ENCODE peak calls at places on chromosomes 16 and 17, in eight cellular contexts. U is CD8-positive, alpha-beta T cell; A is ascending aorta; H is foreskin fibroblast; V is PC-3; T is stomach; J is tibial artery; Z is breast epithelium. B is an unnamed sample.

GRCh38 chr17:75622071-75622470 is 11.2 kb upstream of the SMIM5 start:
- DNase-seq in T (no peak), A (no peak), U (no peak), Z (no peak), J (no peak), H (no peak), V (no peak), B (no peak)

GRCh38 chr17:46158323-46159296 is 34.6 kb downstream of the KANSL1 start:
- DNase-seq in J (no peak), H (no peak), Z (no peak), A (no peak), T (no peak), V (no peak), U (no peak), B (no peak)

GRCh38 chr17:73546770-73547345 is 97.4 kb downstream of the SDK2 start:
- DNase-seq in A (no peak), T (peak; percentile 39), Z (peak; percentile 41), J (peak; percentile 60), V (peak; percentile 31), U (peak; percentile 30), H (peak; percentile 26), B (no peak)

GRCh38 chr16:56793504-56793903 is 63.6 kb downstream of the NUP93 start:
- DNase-seq in V (peak; percentile 40), U (no peak), A (no peak), T (no peak), J (no peak), H (peak; percentile 69), Z (no peak), B (no peak)

GRCh38 chr17:17395885-17396284 is 80.9 kb upstream of the MED9 start:
- DNase-seq in H (no peak), J (no peak), A (no peak), Z (no peak), U (no peak), V (no peak), T (no peak), B (no peak)

GRCh38 chr17:17481860-17482259 is 5.1 kb downstream of the MED9 start:
- DNase-seq in V (no peak), H (no peak), J (no peak), Z (no peak), U (no peak), A (no peak), T (no peak), B (no peak)

GRCh38 chr17:63439682-63440081 is 6.4 kb downstream of the CYB561 start:
- DNase-seq in H (peak; percentile 47), J (no peak), A (no peak), U (no peak), Z (no peak), T (no peak), V (peak; percentile 68), B (no peak)

GRCh38 chr16:29649560-29650494 is 13.2 kb upstream of the SPN start:
- DNase-seq in V (no peak), J (no peak), Z (no peak), T (no peak), H (no peak), A (no peak), U (no peak), B (no peak)

GRCh38 chr17:19676901-19677300 is 28.4 kb downstream of the ALDH3A2 start:
- DNase-seq in A (no peak), H (no peak), J (no peak), T (no peak), V (no peak), U (no peak), Z (no peak), B (no peak)

GRCh38 chr17:19670906-19671305 is 22.4 kb downstream of the ALDH3A2 start:
- DNase-seq in V (no peak), Z (no peak), U (no peak), H (no peak), T (no peak), A (no peak), J (no peak), B (no peak)

GRCh38 chr17:19677736-19678379 is 29.3 kb downstream of the ALDH3A2 start:
- DNase-seq in A (no peak), U (no peak), V (no peak), T (no peak), J (no peak), H (no peak), Z (no peak), B (no peak)

GRCh38 chr17:19671433-19671832 is 22.9 kb downstream of the ALDH3A2 start:
- DNase-seq in V (no peak), U (no peak), H (peak; percentile 41), J (no peak), A (no peak), Z (no peak), T (no peak), B (no peak)

DNA sequence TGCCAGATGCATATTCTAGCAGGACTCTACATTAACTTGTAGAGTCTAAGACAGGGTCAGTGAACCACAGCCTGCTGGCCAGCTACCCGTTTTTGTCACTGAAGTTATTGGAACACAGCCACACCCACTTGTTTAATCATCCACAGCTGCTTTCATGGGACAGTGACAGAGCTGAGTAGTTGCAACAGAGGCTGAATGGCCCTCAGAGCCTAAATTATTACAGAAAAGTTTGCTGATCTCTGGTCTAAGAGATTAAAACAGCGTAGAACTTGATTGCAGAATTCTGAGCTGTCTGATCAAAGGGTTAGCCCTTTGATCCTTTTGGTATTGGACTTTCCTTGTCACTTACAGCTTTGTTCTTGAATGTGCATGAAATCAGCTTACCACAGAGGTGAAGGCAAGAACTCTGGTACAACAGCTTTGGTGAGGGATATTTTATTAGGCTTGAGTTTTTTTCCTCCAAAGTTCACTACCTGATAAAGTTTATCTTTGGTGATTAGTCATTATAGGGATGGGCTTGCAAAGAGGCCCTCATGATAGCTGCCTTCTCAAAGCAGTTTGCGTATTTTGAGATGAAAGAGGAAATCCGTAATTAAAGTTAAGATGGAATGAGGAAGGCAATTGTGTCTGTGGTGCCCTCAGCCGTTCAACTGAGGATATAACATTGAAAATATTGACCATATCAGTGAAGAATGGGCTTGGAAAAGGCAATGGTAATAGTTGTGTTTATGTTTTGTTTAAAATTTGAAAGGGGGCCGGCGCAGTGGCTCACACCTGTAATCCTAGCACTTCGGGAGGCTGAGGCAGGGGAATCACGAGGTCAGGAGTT is 23.7 kb downstream of the ALDH3A2 start:
- DNase-seq in V (peak; percentile 60), U (no peak), J (peak; percentile 43), A (peak; percentile 67), T (peak; percentile 62), H (peak; percentile 69), Z (no peak), B (no peak)
- TF ChIP-seq CTCF in V (peak; percentile 64), U (no peak), J (no peak), A (no peak), T (no peak), H (peak; percentile 17), Z (no peak), B (peak; percentile 12)

GRCh38 chr17:47996201-47996600 is 25.3 kb downstream of the CDK5RAP3 start:
- DNase-seq in Z (no peak), H (no peak), V (no peak), T (no peak), A (no peak), U (no peak), J (no peak), B (no peak)
- H3K4me3 ChIP-seq in Z (no peak overlapping the region), H (no peak overlapping the region), V (no peak overlapping the region), T (no peak overlapping the region), A (no peak overlapping the region), U (no peak overlapping the region), J (no peak overlapping the region), B (no peak overlapping the region)

GRCh38 chr16:50711040-50711439 is 17.6 kb downstream of the NOD2 start:
- DNase-seq in Z (no peak), J (no peak), A (no peak), H (no peak), U (no peak), V (no peak), T (no peak), B (no peak)

GRCh38 chr16:50708373-50709060 is 15.1 kb downstream of the NOD2 start:
- DNase-seq in V (no peak), T (no peak), H (no peak), A (no peak), U (no peak), Z (no peak), J (no peak), B (no peak)

GRCh38 chr16:50711862-50712567 is 18.6 kb downstream of the NOD2 start:
- DNase-seq in T (no peak), V (no peak), A (no peak), H (no peak), J (no peak), Z (no peak), U (no peak), B (no peak)

GRCh38 chr16:50709061-50709695 is 15.8 kb downstream of the NOD2 start:
- DNase-seq in Z (no peak), U (no peak), V (no peak), T (no peak), H (no peak), A (no peak), J (no peak), B (no peak)

DNA sequence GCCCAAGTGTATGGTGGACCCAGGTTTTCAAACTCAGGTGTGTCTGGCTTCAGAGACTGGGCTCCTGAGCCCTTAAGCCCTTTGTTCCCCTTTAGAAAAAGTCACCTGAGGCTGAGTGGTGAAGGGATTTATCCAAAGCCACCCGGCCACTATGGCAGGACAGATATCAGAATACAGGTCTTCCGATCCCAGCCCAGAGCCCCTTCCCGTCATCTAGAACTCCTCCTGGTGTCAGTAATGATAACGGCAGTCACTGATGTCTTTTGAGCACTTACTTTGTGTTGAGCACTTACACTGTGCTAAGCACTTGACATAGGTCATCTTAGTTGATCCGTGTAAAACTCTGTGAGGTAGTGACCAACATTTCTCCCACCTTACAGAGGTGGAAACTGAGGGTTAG is 16.6 kb downstream of the NOD2 start:
- DNase-seq in T (no peak), J (no peak), V (no peak), Z (no peak), U (no peak), A (no peak), H (no peak), B (no peak)
- TF ChIP-seq CTCF in T (no peak), J (no peak), V (no peak), Z (no peak), U (no peak), A (no peak), H (no peak), B (no peak)

GRCh38 chr17:6780001-6780400 is 4.0 kb downstream of the FBXO39 start:
- DNase-seq in U (no peak), H (no peak), Z (no peak), T (no peak), V (no peak), J (no peak), A (no peak), B (no peak)

GRCh38 chr17:6772016-6772415 is 4.0 kb upstream of the FBXO39 start:
- DNase-seq in Z (no peak), H (no peak), U (no peak), V (no peak), A (no peak), T (no peak), J (no peak), B (no peak)

GRCh38 chr17:6779411-6779810 is 3.4 kb downstream of the FBXO39 start:
- DNase-seq in U (no peak), H (no peak), T (no peak), A (no peak), Z (no peak), V (no peak), J (no peak), B (no peak)

GRCh38 chr17:6780886-6781285 is 4.9 kb downstream of the FBXO39 start:
- DNase-seq in H (no peak), T (no peak), A (no peak), J (no peak), U (no peak), V (no peak), Z (no peak), B (no peak)

DNA sequence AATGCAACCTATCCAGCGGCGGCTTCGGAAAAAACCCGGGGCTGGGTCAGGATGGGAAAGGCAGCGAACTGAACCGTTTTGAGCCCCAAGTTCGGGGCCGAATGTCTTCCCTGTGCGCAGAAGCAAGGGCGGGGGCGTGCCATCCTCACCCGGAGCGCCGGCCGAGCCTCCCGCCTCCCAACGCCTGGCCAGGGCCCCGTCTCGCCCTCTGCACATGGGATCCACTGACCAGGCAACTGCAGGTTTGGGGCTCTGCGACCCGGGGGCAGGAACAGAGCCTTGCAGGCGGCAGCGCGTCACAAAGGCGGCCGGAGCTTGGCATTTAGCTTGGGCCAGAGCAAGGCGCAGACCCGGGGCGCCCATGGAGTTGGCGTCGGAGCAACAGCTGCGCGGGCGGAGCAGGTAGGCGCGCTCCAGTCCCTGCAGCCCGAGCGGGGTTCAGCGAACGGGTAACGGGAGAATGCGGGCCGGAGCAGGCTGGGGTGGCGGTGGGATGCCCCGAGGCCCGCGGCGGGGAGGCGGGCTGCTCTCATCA is at the start of gene FBXO39:
- DNase-seq in U (no peak), J (no peak), T (no peak), H (peak; percentile 32), V (no peak), Z (no peak), A (no peak), B (no peak)
- H3K4me3 ChIP-seq in U (no peak within 1 kb of the TSS), J (no peak within 1 kb of the TSS), T (no peak within 1 kb of the TSS), H (no peak within 1 kb of the TSS), V (no peak within 1 kb of the TSS), Z (peak within 1 kb of the TSS; percentile 50), A (no peak within 1 kb of the TSS), B (no peak within 1 kb of the TSS)